ENCODE peak calls at places on chromosomes 1 and 21, in five cellular contexts. M, G, K, I and V are unnamed samples.

GRCh38 chr1:199007423-199007822 is 368.6 kb downstream of the PTPRC start:
- DNase-seq in G (no peak), I (peak; percentile 26), K (peak; percentile 30), M (no peak), V (no peak)

GRCh38 chr1:9135145-9135836 is 6.4 kb upstream of the GPR157 start:
- DNase-seq in G (no peak), M (no peak), I (no peak), K (no peak), V (no peak)

GRCh38 chr1:55558515-55558914 is 343.4 kb upstream of the USP24 start:
- DNase-seq in G (no peak), M (no peak), I (no peak), K (no peak), V (no peak)

GRCh38 chr1:204683284-204684205 is 2.0 kb downstream of the LRRN2 start:
- DNase-seq in M (no peak), K (no peak), I (no peak), G (no peak), V (no peak)

GRCh38 chr1:34113887-34114286 is 51.1 kb downstream of the CSMD2 start:
- DNase-seq in M (no peak), K (peak; percentile 11), G (no peak), I (peak; percentile 46), V (no peak)

GRCh38 chr1:177256153-177256814 is 85.5 kb downstream of the BRINP2 start:
- DNase-seq in I (peak; percentile 18), G (no peak), K (peak; percentile 77), M (no peak), V (no peak)

GRCh38 chr1:41740630-41741239 is 178.0 kb downstream of the HIVEP3 start:
- DNase-seq in M (no peak), I (no peak), K (no peak), G (no peak), V (no peak)

GRCh38 chr1:4986266-4986665 is 331.9 kb downstream of the AJAP1 start:
- DNase-seq in I (no peak), G (no peak), K (no peak), M (no peak), V (no peak)

GRCh38 chr1:232722626-232723025 is 82.6 kb upstream of the MAP10 start:
- DNase-seq in I (no peak), M (no peak), K (peak; percentile 28), G (no peak), V (no peak)

GRCh38 chr21:44509539-44509938 is 30.5 kb downstream of the KRTAP10-1 start:
- DNase-seq in G (no peak), K (peak; percentile 17), I (peak; percentile 35), M (no peak), V (peak; percentile 47)

GRCh38 chr1:156813750-156814570 is 2.7 kb downstream of the SH2D2A start:
- DNase-seq in K (peak; percentile 45), I (no peak), M (peak; percentile 79), G (no peak), V (peak; percentile 67)

GRCh38 chr1:85484716-85485115 is 19.8 kb upstream of the DDAH1 start:
- DNase-seq in G (no peak), M (no peak), K (no peak), I (no peak), V (no peak)

GRCh38 chr1:16017461-16018303 is at the start of gene HSPB7:
- DNase-seq in G (peak; percentile 53), K (no peak), I (peak; percentile 68), M (no peak), V (no peak)

GRCh38 chr1:224831501-224831900 is 98.0 kb upstream of the DNAH14 start:
- DNase-seq in G (no peak), K (no peak), I (no peak), M (no peak), V (no peak)

GRCh38 chr1:156627313-156627880 is 8.2 kb downstream of the HAPLN2 start:
- DNase-seq in M (peak; percentile 8), K (peak; percentile 73), I (peak; percentile 87), G (no peak), V (peak; percentile 78)

GRCh38 chr1:82979593-82980230 is 1019.2 kb downstream of the TTLL7 start:
- DNase-seq in I (peak; percentile 83), M (no peak), G (no peak), K (no peak), V (peak; percentile 36)

GRCh38 chr1:40802078-40803075 is 18.8 kb downstream of the KCNQ4 start:
- DNase-seq in G (no peak), K (peak; percentile 79), I (peak; percentile 68), M (peak; percentile 82), V (peak; percentile 87)

GRCh38 chr1:38872401-38873026 is 634 bp downstream of the MYCBP start:
- DNase-seq in M (peak; percentile 24), G (no peak), K (peak; percentile 54), I (peak; percentile 49), V (peak; percentile 66)

GRCh38 chr1:21280482-21280881 is 9.8 kb downstream of the ECE1 start:
- DNase-seq in I (no peak), K (peak; percentile 25), G (no peak), M (no peak), V (no peak)

GRCh38 chr1:66623812-66624211 is 89.9 kb downstream of the SGIP1 start:
- DNase-seq in M (no peak), K (peak; percentile 60), G (no peak), I (no peak), V (no peak)